ENCODE peak calls at places on chromosomes 2 and 18, in nine cellular contexts. P, W, F, D, E, G, N, Z and O are unnamed samples.

GRCh38 chr2:215713393-215713792 is 277.5 kb upstream of the FN1 start:
- DNase-seq in P (no peak), W (no peak), F (no peak), D (no peak), E (no peak), G (no peak), N (no peak), Z (no peak), O (no peak)

GRCh38 chr2:227474406-227474805 is 2.5 kb downstream of the AGFG1 start:
- DNase-seq in P (no peak), W (no peak), F (no peak), D (no peak), E (no peak), G (no peak), N (no peak), Z (no peak), O (no peak)

GRCh38 chr2:203594541-203594940 is 59.4 kb upstream of the RAPH1 start:
- DNase-seq in P (no peak), W (no peak), F (no peak), D (no peak), E (no peak), G (no peak), N (no peak), Z (no peak), O (no peak)

GRCh38 chr2:201618744-201619654 is 24.3 kb downstream of the TMEM237 start:
- DNase-seq in P (peak), W (peak), F (peak), D (no peak), E (no peak), G (peak), N (peak), Z (no peak), O (no peak)

GRCh38 chr2:1645761-1646476 is 98.4 kb downstream of the PXDN start:
- DNase-seq in P (no peak), W (no peak), F (peak), D (no peak), E (no peak), G (no peak), N (no peak), Z (no peak), O (no peak)

GRCh38 chr2:134436706-134437105 is 182.8 kb downstream of the MGAT5 start:
- DNase-seq in P (no peak), W (no peak), F (no peak), D (no peak), E (no peak), G (no peak), N (no peak), Z (no peak), O (no peak)

GRCh38 chr2:1455466-1455865 is 42.2 kb downstream of the TPO start:
- DNase-seq in P (no peak), W (no peak), F (no peak), D (no peak), E (no peak), G (no peak), N (no peak), Z (no peak), O (no peak)

GRCh38 chr2:24779121-24779520 is 14.1 kb downstream of the PTRHD1 start:
- DNase-seq in P (no peak), W (no peak), F (no peak), D (no peak), E (no peak), G (no peak), N (no peak), Z (no peak), O (no peak)

GRCh38 chr18:35389095-35389618 is 12.0 kb upstream of the ZNF396 start:
- DNase-seq in P (no peak), W (no peak), F (no peak), D (no peak), E (no peak), G (no peak), N (no peak), Z (no peak), O (no peak)

GRCh38 chr18:54717673-54718435 is 110.4 kb upstream of the RAB27B start:
- DNase-seq in P (no peak), W (no peak), F (peak), D (no peak), E (peak), G (no peak), N (peak), Z (peak), O (peak)

GRCh38 chr2:215970425-215970824 is 42.9 kb downstream of the MREG start:
- DNase-seq in P (no peak), W (no peak), F (no peak), D (no peak), E (no peak), G (no peak), N (no peak), Z (no peak), O (no peak)

GRCh38 chr2:176997074-176997791 is 215.4 kb upstream of the HNRNPA3 start:
- DNase-seq in P (no peak), W (peak), F (no peak), D (peak), E (no peak), G (no peak), N (peak), Z (no peak), O (no peak)

GRCh38 chr2:100639588-100640195 is 76.9 kb downstream of the PDCL3 start:
- DNase-seq in P (no peak), W (no peak), F (no peak), D (no peak), E (no peak), G (no peak), N (no peak), Z (no peak), O (no peak)

GRCh38 chr2:66667288-66667780 is 232.4 kb downstream of the MEIS1 start:
- DNase-seq in P (no peak), W (no peak), F (no peak), D (no peak), E (no peak), G (no peak), N (no peak), Z (no peak), O (no peak)

GRCh38 chr18:903703-904102 is 968 bp upstream of the ADCYAP1 start:
- DNase-seq in P (no peak), W (no peak), F (no peak), D (no peak), E (no peak), G (peak), N (peak), Z (no peak), O (no peak)

GRCh38 chr2:100262555-100263320 is 59.6 kb downstream of the LONRF2 start:
- DNase-seq in P (peak), W (peak), F (peak), D (peak), E (no peak), G (peak), N (peak), Z (peak), O (peak)

GRCh38 chr2:238255636-238256035 is 15.8 kb upstream of the HES6 start:
- DNase-seq in P (no peak), W (no peak), F (peak), D (no peak), E (no peak), G (no peak), N (no peak), Z (no peak), O (no peak)

GRCh38 chr18:52288403-52289004 is 51.5 kb upstream of the DCC start:
- DNase-seq in P (no peak), W (peak), F (no peak), D (no peak), E (peak), G (peak), N (peak), Z (peak), O (peak)

GRCh38 chr2:9498210-9498609 is 23.9 kb downstream of the IAH1 start:
- DNase-seq in P (no peak), W (no peak), F (no peak), D (no peak), E (no peak), G (no peak), N (no peak), Z (no peak), O (no peak)

GRCh38 chr2:43407826-43408783 is 181.7 kb upstream of the ZFP36L2 start:
- DNase-seq in P (no peak), W (no peak), F (no peak), D (no peak), E (no peak), G (no peak), N (no peak), Z (no peak), O (no peak)

GRCh38 chr2:176844461-176844860 is 368.1 kb upstream of the HNRNPA3 start:
- DNase-seq in P (no peak), W (no peak), F (no peak), D (no peak), E (no peak), G (no peak), N (no peak), Z (no peak), O (no peak)

GRCh38 chr2:32772623-32773221 is 144.9 kb downstream of the TTC27 start:
- DNase-seq in P (no peak), W (no peak), F (no peak), D (peak), E (peak), G (peak), N (no peak), Z (peak), O (no peak)

GRCh38 chr2:4139711-4140110 is 436.3 kb downstream of the DCDC2C start:
- DNase-seq in P (peak), W (no peak), F (no peak), D (no peak), E (no peak), G (no peak), N (no peak), Z (no peak), O (no peak)

GRCh38 chr2:33104726-33105125 is 158.0 kb downstream of the LTBP1 start:
- DNase-seq in P (no peak), W (no peak), F (no peak), D (peak), E (no peak), G (peak), N (no peak), Z (no peak), O (no peak)

GRCh38 chr18:10242922-10243680 is 211.3 kb upstream of the APCDD1 start:
- DNase-seq in P (peak), W (no peak), F (no peak), D (no peak), E (no peak), G (peak), N (no peak), Z (no peak), O (no peak)

GRCh38 chr2:36480596-36480995 is 117.4 kb downstream of the FEZ2 start:
- DNase-seq in P (no peak), W (no peak), F (no peak), D (no peak), E (no peak), G (no peak), N (no peak), Z (no peak), O (no peak)

GRCh38 chr2:12479042-12479601 is 237.6 kb upstream of the TRIB2 start:
- DNase-seq in P (no peak), W (no peak), F (no peak), D (no peak), E (no peak), G (no peak), N (no peak), Z (no peak), O (no peak)

GRCh38 chr18:76573325-76574025 is 78.4 kb upstream of the ZNF516 start:
- DNase-seq in P (no peak), W (no peak), F (no peak), D (no peak), E (no peak), G (no peak), N (no peak), Z (no peak), O (no peak)

GRCh38 chr2:162343492-162343823 is 474 bp upstream of the GCA start:
- DNase-seq in P (no peak), W (no peak), F (no peak), D (no peak), E (no peak), G (no peak), N (no peak), Z (no peak), O (no peak)

GRCh38 chr18:2312440-2312839 is 258.9 kb downstream of the METTL4 start:
- DNase-seq in P (no peak), W (no peak), F (no peak), D (no peak), E (no peak), G (no peak), N (no peak), Z (no peak), O (no peak)

GRCh38 chr2:104434363-104434792 is 419.5 kb upstream of the POU3F3 start:
- DNase-seq in P (peak), W (peak), F (no peak), D (no peak), E (peak), G (no peak), N (peak), Z (peak), O (no peak)

GRCh38 chr2:69278366-69278765 is 108.7 kb downstream of the GFPT1 start:
- DNase-seq in P (no peak), W (no peak), F (no peak), D (no peak), E (no peak), G (no peak), N (no peak), Z (no peak), O (no peak)

GRCh38 chr2:67498931-67499330 is 101.8 kb downstream of the ETAA1 start:
- DNase-seq in P (no peak), W (no peak), F (no peak), D (no peak), E (no peak), G (no peak), N (no peak), Z (no peak), O (no peak)

GRCh38 chr2:236673823-236674185 is 104.2 kb downstream of the ACKR3 start:
- DNase-seq in P (no peak), W (no peak), F (no peak), D (no peak), E (no peak), G (no peak), N (no peak), Z (no peak), O (no peak)

GRCh38 chr18:72460210-72460680 is 83.9 kb downstream of the CBLN2 start:
- DNase-seq in P (no peak), W (no peak), F (no peak), D (no peak), E (no peak), G (no peak), N (no peak), Z (no peak), O (no peak)

GRCh38 chr2:23301151-23301550 is 83.8 kb upstream of the KLHL29 start:
- DNase-seq in P (no peak), W (no peak), F (no peak), D (no peak), E (no peak), G (no peak), N (no peak), Z (no peak), O (no peak)

GRCh38 chr2:231134910-231135650 is 10.2 kb upstream of the HTR2B start:
- DNase-seq in P (no peak), W (no peak), F (no peak), D (no peak), E (no peak), G (no peak), N (no peak), Z (no peak), O (no peak)

DNA sequence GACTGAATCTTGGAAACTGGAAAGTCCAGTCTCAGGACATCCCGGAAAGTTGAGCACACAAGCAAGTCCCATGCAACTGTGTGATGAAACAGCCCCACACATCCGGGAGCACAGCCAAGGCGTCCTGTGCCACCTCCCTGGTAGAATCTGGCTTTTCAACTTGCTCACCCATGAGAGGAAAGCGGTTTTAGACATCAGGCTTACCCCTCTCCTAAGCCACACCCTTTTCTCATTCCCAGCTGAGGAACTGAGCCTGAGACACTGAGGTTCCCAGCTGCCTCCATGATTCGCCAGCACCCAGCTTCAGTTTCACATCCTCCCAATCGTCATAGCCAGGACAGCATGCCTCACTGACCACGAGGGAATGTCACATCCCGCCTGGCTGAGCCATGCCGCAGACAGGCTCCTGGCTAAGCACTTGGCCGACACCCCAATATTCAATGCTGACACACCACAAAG is 60.3 kb downstream of the STEAP3 start:
- DNase-seq in P (peak), W (peak), F (no peak), D (no peak), E (no peak), G (no peak), N (peak), Z (no peak), O (no peak)
- TF ChIP-seq POLR2AphosphoS5 in P (peak), W (no peak), F (no peak), D (no peak), E (no peak), G (no peak), N (no peak), Z (no peak), O (no peak)

GRCh38 chr2:131054488-131054887 is 38.8 kb downstream of the FAM168B start:
- DNase-seq in P (no peak), W (no peak), F (no peak), D (no peak), E (no peak), G (no peak), N (no peak), Z (no peak), O (no peak)
- TF ChIP-seq POLR2A in P (no peak), W (no peak), F (no peak), D (no peak), E (no peak), G (no peak), N (no peak), Z (no peak), O (no peak)

DNA sequence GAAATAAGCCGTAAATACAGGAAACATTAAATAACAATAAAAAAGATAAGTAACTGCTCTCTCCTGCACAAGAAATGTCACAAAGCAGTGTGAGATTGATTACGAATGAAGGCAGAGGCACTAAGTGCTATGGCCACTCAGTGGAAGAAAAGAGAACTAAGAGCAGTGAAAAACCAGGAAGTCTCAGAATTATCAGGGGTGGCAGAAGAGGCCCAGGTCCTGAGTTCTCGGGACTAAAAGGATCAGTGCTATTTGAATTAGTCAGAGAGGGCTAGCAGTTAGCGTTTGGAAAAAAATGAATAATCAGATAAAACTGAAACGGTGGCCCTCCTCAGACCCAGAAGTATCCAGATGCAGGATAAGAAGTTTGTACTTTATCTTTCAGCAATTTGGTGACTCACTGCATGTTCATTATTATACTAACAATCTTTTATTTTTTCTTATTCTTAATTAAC is 367.1 kb downstream of the ZEB2 start:
- DNase-seq in P (no peak), W (no peak), F (no peak), D (no peak), E (no peak), G (peak), N (no peak), Z (no peak), O (no peak)
- TF ChIP-seq POLR2AphosphoS5 in P (no peak), W (no peak), F (no peak), D (no peak), E (no peak), G (no peak), N (no peak), Z (no peak), O (no peak)

GRCh38 chr2:64523667-64524603 is at the start of gene AFTPH:
- DNase-seq in P (peak), W (peak), F (peak), D (peak), E (peak), G (peak), N (peak), Z (peak), O (peak)

GRCh38 chr2:64525323-64525625 is 1.1 kb downstream of the AFTPH start:
- DNase-seq in P (no peak), W (peak), F (no peak), D (no peak), E (no peak), G (no peak), N (no peak), Z (no peak), O (no peak)

GRCh38 chr2:64524604-64525322 is 635 bp downstream of the AFTPH start:
- DNase-seq in P (peak), W (peak), F (no peak), D (no peak), E (no peak), G (no peak), N (peak), Z (peak), O (no peak)

GRCh38 chr2:64526034-64526433 is 1.9 kb downstream of the AFTPH start:
- DNase-seq in P (no peak), W (no peak), F (no peak), D (no peak), E (no peak), G (no peak), N (no peak), Z (no peak), O (no peak)

GRCh38 chr2:64522843-64523428 is 1.2 kb upstream of the AFTPH start:
- DNase-seq in P (peak), W (peak), F (no peak), D (peak), E (no peak), G (peak), N (peak), Z (no peak), O (no peak)
- TF ChIP-seq POLR2A in P (no peak), W (no peak), F (no peak), D (no peak), E (no peak), G (no peak), N (no peak), Z (no peak), O (no peak)

GRCh38 chr2:26782876-26783704 is 2.8 kb upstream of the CENPA start:
- DNase-seq in P (no peak), W (peak), F (no peak), D (no peak), E (no peak), G (no peak), N (no peak), Z (no peak), O (no peak)
- TF ChIP-seq POLR2AphosphoS5 in P (no peak), W (peak), F (no peak), D (peak), E (no peak), G (peak), N (no peak), Z (no peak), O (no peak)

GRCh38 chr2:39499336-39499735 is 62.3 kb upstream of the MAP4K3 start:
- DNase-seq in P (no peak), W (no peak), F (no peak), D (no peak), E (no peak), G (no peak), N (peak), Z (no peak), O (no peak)
- TF ChIP-seq POLR2A in P (no peak), W (no peak), F (no peak), D (no peak), E (no peak), G (no peak), N (no peak), Z (no peak), O (no peak)

GRCh38 chr2:37669500-37669899 is 1.9 kb downstream of the CDC42EP3 start:
- DNase-seq in P (no peak), W (no peak), F (no peak), D (no peak), E (no peak), G (no peak), N (no peak), Z (no peak), O (no peak)
- TF ChIP-seq POLR2AphosphoS5 in P (no peak), W (no peak), F (no peak), D (no peak), E (no peak), G (no peak), N (no peak), Z (no peak), O (no peak)